ENCODE peak calls at places on chromosomes 1 and 21, in five cellular contexts. V is CD8-positive, alpha-beta memory T cell; H is endodermal cell; N is MM.1S; Y is hepatocyte. F is an unnamed sample. For H3K9me3, the result is how much of the 10 kb centered on the place peaks cover.

GRCh38 chr1:42690477-42691156 is 8.4 kb downstream of the YBX1 start:
- DNase-seq in V (no peak), H (no peak), N (no peak), Y (no peak), F (no peak)

GRCh38 chr1:17752356-17752755 is 2.8 kb upstream of the ACTL8 start:
- DNase-seq in V (no peak), H (no peak), N (no peak), Y (no peak), F (no peak)

GRCh38 chr21:33940164-33940563 is 24.6 kb upstream of the ATP5PO start:
- DNase-seq in V (no peak), H (no peak), N (no peak), Y (peak), F (no peak)

GRCh38 chr1:185238447-185238846 is 78.6 kb downstream of the IVNS1ABP start:
- DNase-seq in V (no peak), H (no peak), N (no peak), Y (no peak), F (no peak)

GRCh38 chr1:235058695-235059094 is 69.9 kb downstream of the TOMM20 start:
- DNase-seq in V (no peak), H (no peak), N (no peak), Y (no peak), F (no peak)

GRCh38 chr1:6393400-6394187 is at the start of gene ACOT7:
- DNase-seq in V (peak), H (peak), N (peak), Y (peak), F (peak)

GRCh38 chr1:110875216-110875731 is 2.3 kb downstream of the CD53 start:
- DNase-seq in V (peak), H (no peak), N (peak), Y (no peak), F (peak)

GRCh38 chr1:16396591-16396990 is 29.5 kb downstream of the SZRD1 start:
- DNase-seq in V (no peak), H (no peak), N (no peak), Y (peak), F (no peak)

GRCh38 chr1:235351441-235351840 is 15.8 kb upstream of the TBCE start:
- DNase-seq in V (no peak), H (no peak), N (no peak), Y (no peak), F (no peak)

GRCh38 chr1:8259498-8260290 is 58.2 kb upstream of the SLC45A1 start:
- DNase-seq in V (no peak), H (no peak), N (no peak), Y (peak), F (no peak)

GRCh38 chr21:45872902-45873301 is 108.7 kb upstream of the COL6A1 start:
- DNase-seq in V (no peak), H (no peak), N (no peak), Y (no peak), F (no peak)

GRCh38 chr1:236204043-236204442 is 61.7 kb downstream of the GPR137B start:
- DNase-seq in V (no peak), H (no peak), N (no peak), Y (no peak), F (no peak)

GRCh38 chr1:233183226-233184020 is 112.1 kb downstream of the PCNX2 start:
- DNase-seq in V (no peak), H (peak), N (no peak), Y (no peak), F (no peak)

GRCh38 chr1:36415661-36416346 is 18.1 kb upstream of the LSM10 start:
- DNase-seq in V (no peak), H (no peak), N (no peak), Y (no peak), F (no peak)

GRCh38 chr1:53385276-53385932 is 57.5 kb upstream of the LRP8 start:
- DNase-seq in V (no peak), H (no peak), N (no peak), Y (no peak), F (no peak)

GRCh38 chr1:22176258-22176657 is 33.4 kb upstream of the WNT4 start:
- DNase-seq in V (peak), H (no peak), N (peak), Y (no peak), F (no peak)

GRCh38 chr1:228317891-228318810 is 88.5 kb downstream of the TRIM11 start:
- DNase-seq in V (peak), H (no peak), N (no peak), Y (no peak), F (peak)

DNA sequence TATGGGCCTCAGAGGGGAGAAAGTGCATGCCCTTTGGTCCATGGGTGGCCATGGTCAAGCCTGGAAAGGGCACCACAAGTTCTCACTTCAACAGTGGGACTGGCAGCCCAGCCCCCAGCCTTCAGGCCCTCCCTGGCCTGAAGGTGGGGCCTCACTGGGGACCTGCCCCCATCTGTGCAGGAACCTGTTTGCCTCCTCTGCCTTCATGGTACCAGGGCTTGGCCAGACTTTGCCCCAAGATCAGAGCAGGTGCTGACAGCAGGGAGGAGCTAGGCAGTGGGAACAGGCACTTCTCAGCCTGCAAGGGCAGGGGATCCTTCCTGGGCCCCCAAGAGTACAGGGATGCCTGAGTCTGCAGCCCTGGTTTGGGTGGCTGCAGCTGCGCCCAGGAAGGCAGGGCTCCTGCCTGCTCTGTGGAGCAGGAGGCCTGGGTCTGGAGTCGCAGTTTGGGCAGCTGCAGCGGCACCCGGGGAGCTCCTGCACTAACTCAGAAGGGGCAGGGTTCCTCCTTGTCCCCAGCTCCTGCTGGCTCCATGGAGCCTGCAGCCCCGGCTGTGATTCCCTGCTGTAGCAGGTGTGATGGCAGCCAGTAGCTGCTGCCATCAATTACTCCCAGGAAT is 460.1 kb upstream of the NCAM2 start:
- DNase-seq in V (no peak), H (no peak), N (no peak), Y (no peak), F (no peak)
- H3K9me3 ChIP-seq in V (under half), H (under half), N (under half), Y (under half), F (under half)

GRCh38 chr1:152745289-152745704 is 12.5 kb upstream of the KPRP start:
- DNase-seq in V (no peak), H (no peak), N (no peak), Y (no peak), F (no peak)
- H3K9me3 ChIP-seq in V (under half), H (half or more), N (under half), Y (under half), F (under half)

GRCh38 chr21:27407296-27407695 is 440.4 kb upstream of the ADAMTS5 start:
- DNase-seq in V (no peak), H (no peak), N (no peak), Y (no peak), F (no peak)
- H3K9me3 ChIP-seq in V (under half), H (under half), N (under half), Y (under half), F (under half)

DNA sequence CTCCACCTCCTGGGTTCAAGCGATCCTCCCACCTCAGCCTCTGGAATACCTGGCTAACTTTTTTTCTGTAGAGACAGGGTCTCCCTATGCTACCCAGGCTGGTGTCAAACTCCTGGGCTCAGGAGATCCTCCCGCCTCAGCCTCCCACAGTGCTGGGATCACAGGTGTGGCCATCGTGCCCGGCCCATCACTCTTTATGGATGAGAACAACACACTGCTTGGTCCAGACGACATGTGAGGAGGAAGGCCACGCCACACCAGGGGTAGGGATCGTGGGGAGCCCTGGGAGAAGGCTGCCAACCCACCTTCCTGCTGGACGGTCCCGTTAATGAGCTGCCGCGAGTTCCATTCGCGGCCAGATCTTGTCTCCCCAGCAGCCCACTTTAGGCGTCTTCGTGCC is 5.0 kb upstream of the GABRD start:
- DNase-seq in V (no peak), H (no peak), N (no peak), Y (no peak), F (no peak)
- H3K9me3 ChIP-seq in V (under half), H (under half), N (under half), Y (under half), F (under half)

DNA sequence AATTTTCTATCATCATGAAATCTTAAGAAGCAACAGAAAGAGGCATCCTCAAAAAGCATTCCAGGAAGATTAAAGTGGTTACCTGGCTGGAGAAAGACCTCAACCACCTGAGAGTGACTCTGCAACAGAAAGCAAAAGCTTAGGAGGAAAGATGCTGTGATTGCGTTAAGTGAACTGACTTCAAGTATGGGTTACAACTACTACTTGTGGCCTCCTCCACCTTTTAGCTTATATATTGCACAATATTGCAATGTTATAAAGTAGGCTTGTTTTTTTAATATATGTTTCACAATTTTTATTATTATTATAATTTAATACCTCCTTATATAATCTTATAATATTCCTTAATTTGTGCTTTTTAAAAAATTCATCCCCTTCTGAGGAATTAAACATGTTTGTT is 1407.5 kb downstream of the KCNT2 start:
- DNase-seq in V (no peak), H (no peak), N (no peak), Y (no peak), F (no peak)
- H3K9me3 ChIP-seq in V (under half), H (under half), N (under half), Y (under half), F (under half)

DNA sequence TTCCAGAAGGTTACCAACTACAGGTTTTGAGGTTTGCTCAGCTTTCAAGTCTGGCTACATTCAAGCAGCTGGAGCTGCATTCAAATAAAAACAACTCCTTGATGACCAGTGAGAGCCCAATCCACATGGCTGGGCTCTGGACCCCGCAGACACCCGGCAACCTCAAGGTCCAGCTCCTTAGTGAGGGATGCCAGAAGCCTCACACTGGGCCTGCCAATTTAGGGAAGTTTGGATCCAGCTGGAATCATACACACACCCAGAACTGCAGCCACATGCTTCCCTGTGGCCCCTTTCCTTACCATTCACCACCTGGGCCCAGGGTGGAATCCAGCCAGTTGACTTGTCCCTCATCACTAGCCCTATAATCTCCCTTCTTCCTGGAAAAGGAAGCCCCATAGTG is 123.7 kb downstream of the UBE2U start:
- DNase-seq in V (no peak), H (no peak), N (no peak), Y (no peak), F (no peak)
- H3K9me3 ChIP-seq in V (under half), H (under half), N (under half), Y (under half), F (under half)

GRCh38 chr21:44739316-44739715 is 27.9 kb upstream of the TSPEAR start:
- DNase-seq in V (no peak), H (no peak), N (no peak), Y (no peak), F (no peak)

GRCh38 chr21:44740721-44741120 is 29.3 kb upstream of the TSPEAR start:
- DNase-seq in V (no peak), H (no peak), N (no peak), Y (no peak), F (no peak)

GRCh38 chr21:44738621-44739020 is 27.2 kb upstream of the TSPEAR start:
- DNase-seq in V (no peak), H (no peak), N (no peak), Y (no peak), F (no peak)

GRCh38 chr21:44741921-44742320 is 30.5 kb upstream of the TSPEAR start:
- DNase-seq in V (no peak), H (no peak), N (no peak), Y (no peak), F (no peak)

DNA sequence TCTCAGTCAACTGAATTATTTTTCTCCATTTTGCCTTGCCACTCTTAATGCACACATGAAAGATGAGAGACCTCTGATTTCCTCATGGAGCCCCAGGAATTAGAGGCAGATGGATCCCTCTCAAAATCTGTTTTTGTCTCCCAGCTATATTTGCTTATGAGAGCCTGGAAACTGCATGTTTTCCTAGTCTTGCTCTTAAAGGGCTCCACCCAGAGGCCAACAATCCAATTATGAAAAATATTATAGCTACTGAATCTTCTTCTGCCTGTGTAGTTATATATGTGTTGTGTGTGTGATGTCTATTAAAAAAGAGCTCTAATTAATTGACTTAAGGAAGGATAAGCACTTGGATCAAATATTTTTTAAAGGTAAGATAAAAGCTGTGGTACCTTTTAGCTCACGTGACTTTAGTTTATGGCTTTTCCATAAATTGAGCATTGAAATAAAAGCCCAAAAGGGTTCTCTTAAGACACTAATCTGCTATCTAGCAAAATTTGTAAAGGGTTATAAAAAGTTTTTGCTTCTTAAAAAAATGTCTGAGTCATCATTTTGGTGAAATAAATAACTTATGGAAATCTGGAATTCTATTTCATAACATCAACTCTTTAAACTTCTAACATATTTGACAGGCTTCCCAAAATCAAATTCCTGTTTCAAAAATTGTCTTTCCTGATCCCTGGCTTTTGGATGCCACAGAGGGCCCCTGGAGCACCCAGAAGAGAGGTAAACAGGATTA is 31.2 kb upstream of the TSPEAR start:
- DNase-seq in V (no peak), H (no peak), N (no peak), Y (no peak), F (no peak)
- H3K9me3 ChIP-seq in V (under half), H (under half), N (under half), Y (under half), F (under half)

F was measured in T-helper 17 cell.